ENCODE peak calls at places on chromosomes 5 and 9, in five cellular contexts. One of them, this sample, is unnamed.

GRCh38 chr9:82606761-82607382 is 456.1 kb downstream of the RASEF start:
- DNase-seq in AG04450: no peak
- DNase-seq in HL-60: peak
- DNase-seq in tibial nerve: no peak
- DNase-seq in sigmoid colon: peak
- DNase-seq in this sample: peak

GRCh38 chr9:35508069-35508468 is 18.2 kb downstream of the RUSC2 start:
- DNase-seq in AG04450: no peak
- DNase-seq in HL-60: no peak
- DNase-seq in tibial nerve: no peak
- DNase-seq in sigmoid colon: no peak
- DNase-seq in this sample: no peak

GRCh38 chr9:93612796-93613154 is 36.4 kb downstream of the PHF2 start:
- DNase-seq in AG04450: no peak
- DNase-seq in HL-60: no peak
- DNase-seq in tibial nerve: no peak
- DNase-seq in sigmoid colon: no peak
- DNase-seq in this sample: no peak

GRCh38 chr9:134943411-134943810 is 25.7 kb upstream of the FCN1 start:
- DNase-seq in AG04450: no peak
- DNase-seq in HL-60: no peak
- DNase-seq in tibial nerve: no peak
- DNase-seq in sigmoid colon: no peak
- DNase-seq in this sample: no peak

GRCh38 chr5:142316051-142316450 is 8.8 kb downstream of the SPRY4 start:
- DNase-seq in AG04450: no peak
- DNase-seq in HL-60: no peak
- DNase-seq in tibial nerve: no peak
- DNase-seq in sigmoid colon: no peak
- DNase-seq in this sample: peak

GRCh38 chr5:26003966-26004365 is 1034.4 kb downstream of the CDH9 start:
- DNase-seq in AG04450: no peak
- DNase-seq in HL-60: no peak
- DNase-seq in tibial nerve: no peak
- DNase-seq in sigmoid colon: no peak
- DNase-seq in this sample: no peak

GRCh38 chr9:136075134-136075841 is 19.8 kb downstream of the NACC2 start:
- DNase-seq in AG04450: no peak
- DNase-seq in HL-60: no peak
- DNase-seq in tibial nerve: no peak
- DNase-seq in sigmoid colon: peak
- DNase-seq in this sample: no peak

GRCh38 chr9:35981704-35982103 is 23.8 kb upstream of the OR2S2 start:
- DNase-seq in AG04450: no peak
- DNase-seq in HL-60: no peak
- DNase-seq in tibial nerve: no peak
- DNase-seq in sigmoid colon: no peak
- DNase-seq in this sample: peak

GRCh38 chr5:14399054-14399657 is 182.4 kb upstream of the OTULINL start:
- DNase-seq in AG04450: no peak
- DNase-seq in HL-60: peak
- DNase-seq in tibial nerve: no peak
- DNase-seq in sigmoid colon: no peak
- DNase-seq in this sample: no peak

GRCh38 chr9:126591922-126592321 is 21.8 kb upstream of the LMX1B start:
- DNase-seq in AG04450: no peak
- DNase-seq in HL-60: no peak
- DNase-seq in tibial nerve: no peak
- DNase-seq in sigmoid colon: no peak
- DNase-seq in this sample: no peak

GRCh38 chr9:126592461-126592860 is 21.3 kb upstream of the LMX1B start:
- DNase-seq in AG04450: no peak
- DNase-seq in HL-60: no peak
- DNase-seq in tibial nerve: no peak
- DNase-seq in sigmoid colon: no peak
- DNase-seq in this sample: no peak

GRCh38 chr9:126591083-126591482 is 22.6 kb upstream of the LMX1B start:
- DNase-seq in AG04450: no peak
- DNase-seq in HL-60: no peak
- DNase-seq in tibial nerve: no peak
- DNase-seq in sigmoid colon: no peak
- DNase-seq in this sample: no peak

GRCh38 chr9:126599047-126599650 is 14.6 kb upstream of the LMX1B start:
- DNase-seq in AG04450: no peak
- DNase-seq in HL-60: no peak
- DNase-seq in tibial nerve: no peak
- DNase-seq in sigmoid colon: no peak
- DNase-seq in this sample: no peak

GRCh38 chr9:126595982-126596381 is 17.7 kb upstream of the LMX1B start:
- DNase-seq in AG04450: no peak
- DNase-seq in HL-60: no peak
- DNase-seq in tibial nerve: no peak
- DNase-seq in sigmoid colon: no peak
- DNase-seq in this sample: no peak
- H3K27ac ChIP-seq in AG04450: no peak
- H3K27ac ChIP-seq in HL-60: no peak
- H3K27ac ChIP-seq in tibial nerve: no peak
- H3K27ac ChIP-seq in sigmoid colon: no peak
- H3K27ac ChIP-seq in this sample: no peak

GRCh38 chr5:126745259-126745992 is 31.5 kb upstream of the LMNB1 start:
- DNase-seq in AG04450: no peak
- DNase-seq in HL-60: no peak
- DNase-seq in tibial nerve: no peak
- DNase-seq in sigmoid colon: no peak
- DNase-seq in this sample: no peak
- H3K27ac ChIP-seq in AG04450: no peak
- H3K27ac ChIP-seq in HL-60: no peak
- H3K27ac ChIP-seq in tibial nerve: no peak
- H3K27ac ChIP-seq in sigmoid colon: no peak
- H3K27ac ChIP-seq in this sample: no peak

GRCh38 chr5:43312699-43313034 is 545 bp downstream of the HMGCS1 start:
- DNase-seq in AG04450: no peak
- DNase-seq in HL-60: no peak
- DNase-seq in tibial nerve: no peak
- DNase-seq in sigmoid colon: no peak
- DNase-seq in this sample: peak

GRCh38 chr5:43309122-43309521 is 4.1 kb downstream of the HMGCS1 start:
- DNase-seq in AG04450: no peak
- DNase-seq in HL-60: no peak
- DNase-seq in tibial nerve: no peak
- DNase-seq in sigmoid colon: no peak
- DNase-seq in this sample: no peak

GRCh38 chr5:43312076-43312620 is 1.1 kb downstream of the HMGCS1 start:
- DNase-seq in AG04450: no peak
- DNase-seq in HL-60: no peak
- DNase-seq in tibial nerve: no peak
- DNase-seq in sigmoid colon: no peak
- DNase-seq in this sample: no peak

GRCh38 chr5:43313035-43313853 is at the start of gene HMGCS1:
- DNase-seq in AG04450: peak
- DNase-seq in HL-60: peak
- DNase-seq in tibial nerve: peak
- DNase-seq in sigmoid colon: peak
- DNase-seq in this sample: peak

DNA sequence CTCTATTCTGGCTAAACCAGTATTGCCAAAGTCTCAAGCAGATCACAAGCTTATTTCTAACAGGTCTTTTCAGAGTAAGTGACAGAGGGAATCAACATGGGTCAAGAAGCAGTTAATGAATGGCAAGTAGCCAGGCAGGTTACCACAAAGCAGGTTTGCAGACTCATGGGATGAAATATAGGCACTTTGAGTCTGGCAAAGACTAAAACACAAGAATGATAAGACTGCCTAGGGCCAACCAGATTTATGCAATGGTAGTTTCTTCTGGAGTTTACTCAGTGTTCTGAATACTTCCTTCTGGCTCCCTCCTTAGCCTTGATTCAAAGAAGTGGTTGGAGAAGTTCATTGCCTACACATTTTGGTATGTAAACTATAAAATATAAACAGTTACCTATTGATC is 3.6 kb downstream of the HMGCS1 start:
- DNase-seq in AG04450: no peak
- DNase-seq in HL-60: no peak
- DNase-seq in tibial nerve: no peak
- DNase-seq in sigmoid colon: no peak
- DNase-seq in this sample: no peak
- H3K27ac ChIP-seq in AG04450: no peak
- H3K27ac ChIP-seq in HL-60: no peak
- H3K27ac ChIP-seq in tibial nerve: no peak
- H3K27ac ChIP-seq in sigmoid colon: no peak
- H3K27ac ChIP-seq in this sample: peak

DNA sequence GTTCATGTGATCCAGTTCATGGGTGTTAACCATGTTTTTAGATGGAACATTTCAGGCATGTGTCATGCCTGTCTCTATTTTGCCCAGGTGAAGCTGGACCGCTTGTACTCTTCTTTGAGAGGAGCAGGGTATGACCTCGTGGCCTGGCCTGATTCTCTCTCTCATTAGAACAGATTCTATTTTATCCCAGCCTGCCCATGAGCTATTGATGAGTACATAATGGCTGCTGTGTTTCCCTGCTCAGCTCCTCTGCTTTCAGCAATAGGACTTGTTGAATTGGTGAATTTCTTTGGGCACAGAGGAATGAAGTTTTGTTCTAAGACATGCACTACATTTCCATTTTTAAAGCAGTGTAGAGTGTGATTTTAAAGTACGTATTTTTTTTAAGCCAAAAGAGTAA is 86.2 kb downstream of the HACD4 start:
- DNase-seq in AG04450: no peak
- DNase-seq in HL-60: no peak
- DNase-seq in tibial nerve: no peak
- DNase-seq in sigmoid colon: no peak
- DNase-seq in this sample: no peak
- H3K27ac ChIP-seq in AG04450: no peak
- H3K27ac ChIP-seq in HL-60: no peak
- H3K27ac ChIP-seq in tibial nerve: no peak
- H3K27ac ChIP-seq in sigmoid colon: no peak
- H3K27ac ChIP-seq in this sample: no peak

DNA sequence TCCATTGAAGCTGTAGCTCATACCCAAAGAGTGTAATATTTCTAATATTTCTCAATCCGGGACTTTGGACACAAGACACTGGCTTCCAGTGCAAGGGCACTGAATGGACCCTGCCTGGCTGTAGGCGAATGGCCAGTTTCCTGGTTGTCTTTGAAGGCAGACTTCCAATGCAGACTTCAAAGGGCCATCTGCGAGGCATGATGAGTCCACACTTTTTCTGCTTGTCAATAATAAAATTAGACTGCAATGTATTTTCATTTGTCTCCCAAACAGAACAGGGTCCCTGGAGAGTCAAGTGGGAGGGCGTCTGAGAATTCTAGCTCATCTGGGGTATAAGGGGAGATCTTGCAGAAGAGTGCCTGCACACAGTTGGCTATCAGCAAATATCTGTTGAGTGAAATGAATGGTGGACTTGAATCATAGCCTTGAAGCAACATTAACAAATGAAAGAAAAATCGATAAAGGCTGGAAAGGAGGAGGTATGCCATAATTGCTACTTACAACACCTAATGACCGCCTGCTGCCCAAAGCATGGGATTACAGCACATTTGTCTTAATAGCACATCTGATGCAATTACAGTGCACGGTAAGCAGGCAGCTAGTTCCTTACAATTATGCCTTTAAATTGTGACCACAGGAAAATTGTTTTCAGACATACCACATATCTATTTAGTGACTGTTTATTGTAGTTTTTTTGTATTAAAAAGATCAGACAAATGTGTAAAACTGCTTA is 137.5 kb downstream of the ARHGEF28 start:
- DNase-seq in AG04450: no peak
- DNase-seq in HL-60: no peak
- DNase-seq in tibial nerve: no peak
- DNase-seq in sigmoid colon: no peak
- DNase-seq in this sample: no peak
- H3K27ac ChIP-seq in AG04450: no peak
- H3K27ac ChIP-seq in HL-60: no peak
- H3K27ac ChIP-seq in tibial nerve: no peak
- H3K27ac ChIP-seq in sigmoid colon: no peak
- H3K27ac ChIP-seq in this sample: no peak

GRCh38 chr5:15518786-15519185 is 18.8 kb downstream of the FBXL7 start:
- DNase-seq in AG04450: no peak
- DNase-seq in HL-60: no peak
- DNase-seq in tibial nerve: no peak
- DNase-seq in sigmoid colon: no peak
- DNase-seq in this sample: no peak
- H3K27ac ChIP-seq in AG04450: no peak
- H3K27ac ChIP-seq in HL-60: no peak
- H3K27ac ChIP-seq in tibial nerve: peak
- H3K27ac ChIP-seq in sigmoid colon: no peak
- H3K27ac ChIP-seq in this sample: no peak

GRCh38 chr5:38598994-38599611 is 42.7 kb upstream of the LIFR start:
- DNase-seq in AG04450: peak
- DNase-seq in HL-60: no peak
- DNase-seq in tibial nerve: no peak
- DNase-seq in sigmoid colon: no peak
- DNase-seq in this sample: no peak

GRCh38 chr5:38598296-38598993 is 42.0 kb upstream of the LIFR start:
- DNase-seq in AG04450: no peak
- DNase-seq in HL-60: no peak
- DNase-seq in tibial nerve: no peak
- DNase-seq in sigmoid colon: no peak
- DNase-seq in this sample: no peak

GRCh38 chr5:38601843-38602424 is 45.5 kb upstream of the LIFR start:
- DNase-seq in AG04450: no peak
- DNase-seq in HL-60: no peak
- DNase-seq in tibial nerve: no peak
- DNase-seq in sigmoid colon: no peak
- DNase-seq in this sample: no peak

GRCh38 chr5:38601133-38601842 is 44.8 kb upstream of the LIFR start:
- DNase-seq in AG04450: no peak
- DNase-seq in HL-60: no peak
- DNase-seq in tibial nerve: no peak
- DNase-seq in sigmoid colon: no peak
- DNase-seq in this sample: no peak

GRCh38 chr5:38600334-38601045 is 44.0 kb upstream of the LIFR start:
- DNase-seq in AG04450: no peak
- DNase-seq in HL-60: peak
- DNase-seq in tibial nerve: no peak
- DNase-seq in sigmoid colon: no peak
- DNase-seq in this sample: no peak
- H3K27ac ChIP-seq in AG04450: no peak
- H3K27ac ChIP-seq in HL-60: peak
- H3K27ac ChIP-seq in tibial nerve: no peak
- H3K27ac ChIP-seq in sigmoid colon: no peak
- H3K27ac ChIP-seq in this sample: no peak

This sample was measured in DND-41.